ENCODE peak calls at places on chromosomes 13 and 19, in nine cellular contexts. F, G, A, W, J, P, N, Y and I are unnamed samples.

GRCh38 chr13:29196409-29197074 is 376.4 kb downstream of the MTUS2 start:
- DNase-seq in F (no peak), W (no peak), Y (no peak), P (no peak), J (no peak), G (no peak), N (no peak), A (no peak), I (no peak)

GRCh38 chr13:45219123-45219891 is 18.5 kb upstream of the KCTD4 start:
- DNase-seq in G (no peak), P (no peak), F (no peak), N (no peak), J (no peak), W (no peak), Y (no peak), A (no peak), I (no peak)

GRCh38 chr19:39402417-39403297 is 4.0 kb upstream of the ZFP36 start:
- DNase-seq in W (peak), N (peak), J (peak), F (peak), Y (peak), A (peak), G (peak), P (peak), I (peak)

GRCh38 chr13:44837250-44837649 is 152.0 kb downstream of the NUFIP1 start:
- DNase-seq in G (peak), N (no peak), J (peak), Y (peak), W (no peak), A (peak), F (no peak), P (no peak), I (no peak)

GRCh38 chr13:36736119-36736726 is 62.4 kb downstream of the SERTM1 start:
- DNase-seq in G (peak), Y (peak), W (no peak), N (peak), F (peak), J (peak), A (peak), P (peak), I (peak)

GRCh38 chr19:51729781-51730180 is 6.0 kb upstream of the HAS1 start:
- DNase-seq in W (no peak), P (no peak), F (no peak), N (no peak), A (peak), Y (no peak), G (no peak), J (peak), I (no peak)

GRCh38 chr13:19601749-19602725 is 31.4 kb upstream of the MPHOSPH8 start:
- DNase-seq in F (no peak), Y (no peak), A (peak), W (peak), G (no peak), J (peak), N (peak), P (peak), I (peak)

GRCh38 chr13:20489185-20489820 is 36.4 kb downstream of the CRYL1 start:
- DNase-seq in W (no peak), F (peak), A (peak), Y (peak), J (no peak), P (no peak), N (peak), G (no peak), I (no peak)

GRCh38 chr13:110505594-110505993 is 55.9 kb downstream of the RAB20 start:
- DNase-seq in A (no peak), P (no peak), W (no peak), J (no peak), G (no peak), F (no peak), N (no peak), Y (no peak), I (no peak)

GRCh38 chr19:38924383-38924782 is 6.2 kb downstream of the SARS2 start:
- DNase-seq in F (no peak), N (no peak), P (no peak), A (no peak), J (no peak), G (no peak), Y (no peak), W (no peak), I (no peak)

GRCh38 chr19:47228937-47229673 is 1.9 kb downstream of the BBC3 start:
- DNase-seq in N (no peak), W (peak), Y (no peak), J (peak), G (peak), A (peak), P (no peak), F (no peak), I (peak)

GRCh38 chr19:39307233-39307821 is 11.1 kb downstream of the IFNL1 start:
- DNase-seq in F (no peak), A (no peak), N (no peak), G (no peak), Y (no peak), P (peak), W (peak), J (peak), I (no peak)

GRCh38 chr19:34416021-34416545 is 11.9 kb downstream of the PDCD2L start:
- DNase-seq in W (no peak), A (no peak), G (peak), Y (no peak), F (no peak), N (no peak), J (peak), P (no peak), I (no peak)

GRCh38 chr13:50198508-50198907 is 183.3 kb downstream of the KCNRG start:
- DNase-seq in N (no peak), G (no peak), A (peak), F (no peak), W (no peak), J (peak), P (no peak), Y (peak), I (peak)

GRCh38 chr13:111486801-111487200 is 166.4 kb downstream of the TEX29 start:
- DNase-seq in F (no peak), J (no peak), N (no peak), G (no peak), Y (no peak), W (peak), A (no peak), P (no peak), I (no peak)

GRCh38 chr19:36142496-36142895 is 2.6 kb downstream of the CAPNS1 start:
- DNase-seq in G (no peak), F (no peak), N (no peak), Y (no peak), W (no peak), P (no peak), A (no peak), J (no peak), I (no peak)

GRCh38 chr19:28429356-28429755 is 783.6 kb downstream of the UQCRFS1 start:
- DNase-seq in P (no peak), J (no peak), W (no peak), G (no peak), F (no peak), N (no peak), A (no peak), Y (no peak), I (no peak)

GRCh38 chr13:51920786-51921185 is 59.0 kb downstream of the CCDC70 start:
- DNase-seq in F (no peak), Y (no peak), J (no peak), P (no peak), W (no peak), A (no peak), G (no peak), N (no peak), I (no peak)

GRCh38 chr13:41644742-41645141 is 187.4 kb downstream of the RGCC start:
- DNase-seq in A (no peak), G (no peak), J (no peak), Y (no peak), W (no peak), N (no peak), P (no peak), F (no peak), I (no peak)

GRCh38 chr19:55672418-55672817 is 2.6 kb upstream of the EPN1 start:
- DNase-seq in P (no peak), N (no peak), J (peak), Y (no peak), A (no peak), W (no peak), G (no peak), F (no peak), I (no peak)

GRCh38 chr19:55441319-55441691 is 1.8 kb downstream of the SHISA7 start:
- DNase-seq in G (no peak), A (no peak), P (peak), F (no peak), Y (no peak), W (no peak), J (no peak), N (no peak), I (no peak)

GRCh38 chr19:1259206-1259872 is 9.8 kb upstream of the CIRBP start:
- DNase-seq in W (peak), P (peak), F (no peak), Y (peak), N (peak), A (peak), J (peak), G (peak), I (peak)

GRCh38 chr19:611506-611869 is 21.8 kb downstream of the HCN2 start:
- DNase-seq in P (no peak), J (peak), A (peak), F (no peak), Y (peak), N (no peak), W (no peak), G (peak), I (peak)

GRCh38 chr19:38563475-38563874 is 54.3 kb downstream of the MAP4K1 start:
- DNase-seq in J (no peak), W (no peak), F (no peak), P (no peak), Y (no peak), G (no peak), A (no peak), N (no peak), I (no peak)

GRCh38 chr13:61413572-61413971 is 2.1 kb downstream of the PCDH20 start:
- DNase-seq in N (no peak), Y (no peak), P (peak), F (no peak), A (no peak), G (no peak), J (no peak), W (peak), I (no peak)

GRCh38 chr13:61414136-61414535 is 1.5 kb downstream of the PCDH20 start:
- DNase-seq in N (no peak), J (no peak), F (no peak), G (no peak), P (peak), W (no peak), A (no peak), Y (no peak), I (no peak)

GRCh38 chr13:61410266-61410665 is 5.4 kb downstream of the PCDH20 start:
- DNase-seq in A (no peak), W (no peak), J (no peak), Y (no peak), G (no peak), P (no peak), F (no peak), N (no peak), I (no peak)

GRCh38 chr13:61414686-61415664 is 674 bp downstream of the PCDH20 start:
- DNase-seq in G (no peak), J (peak), P (peak), A (no peak), W (peak), Y (peak), N (peak), F (no peak), I (peak)

GRCh38 chr13:61410669-61411297 is 4.9 kb downstream of the PCDH20 start:
- DNase-seq in W (no peak), P (peak), Y (peak), J (peak), N (no peak), F (peak), G (no peak), A (peak), I (peak)
- TF ChIP-seq CTCF in W (peak), P (peak), Y (peak), J (peak), N (peak), F (peak), G (peak), A (peak), I (peak)

GRCh38 chr19:49056101-49056901 is 1.2 kb downstream of the CGB7 start:
- DNase-seq in W (peak), F (no peak), P (peak), G (no peak), N (peak), A (peak), J (peak), Y (peak), I (peak)
- TF ChIP-seq CTCF in W (peak), F (no peak), P (peak), G (peak), N (peak), A (no peak), J (peak), Y (peak), I (peak)

GRCh38 chr19:14198384-14199376 is 7.3 kb downstream of the ADGRL1 start:
- DNase-seq in W (no peak), J (peak), N (no peak), P (peak), G (no peak), Y (no peak), F (no peak), A (no peak), I (no peak)
- TF ChIP-seq CTCF in W (no peak), J (peak), N (no peak), P (peak), G (peak), Y (no peak), F (peak), A (no peak), I (no peak)

DNA sequence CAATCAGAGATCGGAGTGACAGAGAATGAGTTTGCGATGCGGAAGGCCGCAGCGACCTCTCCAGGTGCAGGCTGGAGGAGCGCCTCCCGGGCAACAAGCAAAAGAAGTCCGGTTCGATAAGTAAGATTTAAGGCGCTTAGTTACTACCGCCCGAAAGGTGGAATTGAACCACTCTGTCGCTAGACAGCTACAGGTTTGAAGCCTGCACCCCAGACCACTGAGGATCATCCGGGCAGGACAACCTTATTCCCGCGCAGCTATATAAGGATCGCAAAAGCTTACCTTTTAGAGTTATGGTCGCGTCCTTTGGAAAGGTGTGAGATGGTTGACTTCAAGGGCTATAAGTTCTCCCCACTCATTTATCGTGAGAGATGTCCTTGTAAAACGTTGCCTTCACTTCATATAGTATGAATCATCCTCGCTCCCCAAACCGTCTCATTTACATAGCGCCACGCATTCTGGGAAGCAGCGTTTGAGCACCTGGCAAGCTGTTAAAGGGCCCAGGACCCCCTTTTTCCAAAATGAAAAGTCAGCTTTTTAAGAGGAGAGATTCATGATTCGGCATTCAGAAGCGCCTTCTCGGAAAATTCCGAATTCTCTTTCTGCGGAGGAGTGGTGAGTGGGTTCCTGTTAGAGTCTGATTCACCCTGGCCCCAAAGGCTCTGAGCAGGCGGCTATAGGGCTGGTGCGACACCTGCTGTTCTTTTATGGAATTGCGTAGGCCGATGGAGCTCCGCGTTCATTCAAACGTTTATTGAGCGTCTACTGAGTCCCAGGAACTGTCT is 10.8 kb downstream of the FOSB start:
- DNase-seq in W (peak), J (peak), N (peak), Y (peak), G (peak), A (peak), P (peak), F (peak), I (peak)
- TF ChIP-seq CTCF in W (peak), J (peak), N (peak), Y (peak), G (peak), A (peak), P (peak), F (peak), I (peak)

DNA sequence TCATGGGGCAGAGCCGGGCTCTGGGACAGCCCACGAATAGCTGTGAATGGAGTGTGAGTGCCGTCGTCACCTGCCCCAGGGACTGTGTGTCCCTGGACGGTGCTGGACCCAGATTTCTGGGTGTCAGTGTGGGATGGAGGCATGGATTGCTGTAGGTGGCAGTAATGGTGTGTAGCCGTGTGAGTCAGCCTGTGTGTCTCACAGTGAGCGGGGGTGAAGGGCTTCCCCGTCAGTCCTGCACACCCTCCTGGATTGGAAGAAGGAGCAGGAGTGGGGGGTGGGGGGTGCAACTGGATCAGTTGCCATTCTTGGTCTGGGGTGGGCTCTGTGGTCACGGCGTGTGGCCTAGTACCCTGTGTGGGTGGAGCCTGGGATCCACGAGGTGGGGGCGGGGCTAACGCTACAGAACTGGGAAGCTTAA is 6.5 kb upstream of the LTBP4 start:
- DNase-seq in W (no peak), P (no peak), J (peak), F (no peak), N (no peak), G (peak), A (peak), Y (peak), I (no peak)
- TF ChIP-seq CTCF in W (no peak), P (no peak), J (peak), F (no peak), N (no peak), G (no peak), A (peak), Y (peak), I (no peak)

GRCh38 chr13:112957295-112957677 is 11.7 kb upstream of the MCF2L start:
- DNase-seq in G (no peak), W (no peak), J (no peak), F (no peak), A (no peak), P (no peak), Y (no peak), N (no peak), I (no peak)
- TF ChIP-seq CTCF in G (no peak), W (no peak), J (no peak), F (no peak), A (no peak), P (no peak), Y (no peak), N (no peak), I (no peak)

GRCh38 chr19:3547767-3548282 is 8.9 kb downstream of the TEKTIP1 start:
- DNase-seq in G (no peak), Y (no peak), W (no peak), P (no peak), J (no peak), F (no peak), A (no peak), N (no peak), I (no peak)
- TF ChIP-seq CTCF in G (peak), Y (no peak), W (no peak), P (no peak), J (no peak), F (peak), A (no peak), N (no peak), I (no peak)

DNA sequence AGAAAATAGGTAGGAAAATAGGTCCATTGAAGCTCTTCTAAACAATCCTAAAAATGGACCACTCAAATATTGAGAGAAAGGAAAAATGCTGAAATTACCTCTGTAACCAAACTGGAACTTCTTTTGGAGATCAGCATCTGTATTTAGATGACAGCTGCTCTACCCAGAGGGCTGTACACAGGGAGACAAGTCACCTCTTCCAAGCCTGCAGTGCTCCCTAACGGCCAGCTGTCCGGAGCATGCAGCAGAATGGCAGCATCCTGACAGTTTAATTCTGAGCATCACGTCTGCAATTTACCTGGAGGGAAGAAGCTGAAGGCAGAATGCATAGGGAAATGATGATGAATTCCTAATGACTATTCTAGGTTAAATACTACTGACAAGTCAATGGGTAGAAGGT is 62.8 kb upstream of the DIAPH3 start:
- DNase-seq in P (peak), F (no peak), Y (peak), N (peak), A (peak), G (peak), W (no peak), J (peak), I (peak)
- TF ChIP-seq CTCF in P (peak), F (peak), Y (peak), N (peak), A (peak), G (peak), W (no peak), J (peak), I (peak)

DNA sequence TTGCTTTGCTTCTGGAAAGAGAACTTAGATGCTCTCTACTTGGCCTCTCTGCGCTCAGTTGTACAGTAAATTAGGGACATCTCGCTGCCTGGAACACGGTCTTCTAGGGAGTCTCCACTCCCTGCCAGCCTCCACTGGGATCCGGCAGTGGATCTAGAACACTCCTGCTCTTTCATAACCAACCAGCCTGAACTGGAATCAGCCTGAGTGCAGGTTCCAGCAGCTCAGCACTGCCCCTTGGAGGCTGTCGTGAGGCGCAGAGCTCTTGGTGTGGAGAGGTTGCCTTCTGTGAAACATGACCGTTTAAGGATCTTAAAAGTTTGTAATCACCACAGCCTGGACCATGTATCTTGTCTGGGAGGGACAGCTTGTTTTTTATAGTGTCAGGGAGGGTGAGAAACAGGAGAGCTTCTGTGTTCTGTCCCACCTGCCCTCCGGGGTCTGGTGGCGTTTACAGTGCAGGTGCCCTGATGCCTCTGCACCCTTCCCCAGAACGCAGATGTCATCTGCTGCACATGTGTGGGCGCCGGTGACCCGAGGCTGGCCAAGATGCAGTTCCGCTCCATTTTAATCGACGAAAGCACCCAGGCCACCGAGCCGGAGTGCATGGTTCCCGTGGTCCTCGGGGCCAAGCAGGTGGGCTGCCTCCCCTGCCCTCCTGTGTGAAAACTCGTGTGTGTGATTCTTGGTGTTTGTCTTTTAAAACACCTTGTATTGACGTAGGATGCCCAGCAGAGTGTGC is 24.8 kb downstream of the UPF1 start:
- DNase-seq in J (peak), A (peak), W (no peak), F (no peak), N (no peak), P (peak), Y (no peak), G (peak), I (no peak)
- TF ChIP-seq CTCF in J (peak), A (peak), W (no peak), F (no peak), N (no peak), P (peak), Y (peak), G (peak), I (peak)

GRCh38 chr19:24000656-24001055 is 86.0 kb downstream of the ZNF726 start:
- DNase-seq in P (no peak), W (no peak), F (no peak), N (no peak), Y (peak), J (no peak), A (no peak), G (no peak), I (no peak)

GRCh38 chr19:23998568-23998967 is 83.9 kb downstream of the ZNF726 start:
- DNase-seq in A (no peak), G (no peak), N (no peak), W (no peak), F (no peak), J (no peak), P (no peak), Y (no peak), I (no peak)

GRCh38 chr19:23992348-23992747 is 77.7 kb downstream of the ZNF726 start:
- DNase-seq in N (no peak), J (no peak), Y (no peak), P (no peak), F (no peak), W (no peak), G (no peak), A (no peak), I (no peak)

GRCh38 chr19:23999821-24000610 is 85.3 kb downstream of the ZNF726 start:
- DNase-seq in A (no peak), W (no peak), J (no peak), G (no peak), Y (peak), P (no peak), N (no peak), F (no peak), I (no peak)

GRCh38 chr19:23996549-23996948 is 81.9 kb downstream of the ZNF726 start:
- DNase-seq in G (no peak), W (no peak), J (peak), A (peak), P (peak), Y (no peak), F (no peak), N (no peak), I (no peak)
- TF ChIP-seq CTCF in G (peak), W (peak), J (peak), A (peak), P (peak), Y (peak), F (peak), N (no peak), I (peak)